ENCODE peak calls at places on chromosome 13, in eight cellular contexts. H is fibroblast of pulmonary artery, O is suprapubic skin, I is heart right ventricle, X is A673, L is cardiac fibroblast, N is lung, A is mucosa of descending colon. J is an unnamed sample.

GRCh38 chr13:73404581-73404980 is 345.8 kb downstream of the KLF5 start:
- DNase-seq in H (no peak), O (no peak), I (no peak), X (no peak), L (no peak), N (no peak), A (no peak), J (no peak)

GRCh38 chr13:37878496-37878895 is 8.9 kb upstream of the TRPC4 start:
- DNase-seq in H (peak; percentile 25), O (no peak), I (no peak), X (no peak), L (peak; percentile 39), N (no peak), A (no peak), J (no peak)

GRCh38 chr13:40562975-40563349 is 103.5 kb downstream of the FOXO1 start:
- DNase-seq in H (no peak), O (no peak), I (no peak), X (no peak), L (no peak), N (no peak), A (no peak), J (no peak)

GRCh38 chr13:31050486-31051400 is 111.0 kb downstream of the HSPH1 start:
- DNase-seq in H (no peak), O (peak; percentile 50), I (no peak), X (peak; percentile 22), L (peak; percentile 35), N (no peak), A (no peak), J (no peak)

GRCh38 chr13:97328222-97328790 is 105.7 kb upstream of the RAP2A start:
- DNase-seq in H (peak; percentile 79), O (no peak), I (no peak), X (no peak), L (peak; percentile 69), N (no peak), A (no peak), J (no peak)

GRCh38 chr13:40446365-40446764 is 220.1 kb downstream of the FOXO1 start:
- DNase-seq in H (peak; percentile 36), O (no peak), I (no peak), X (no peak), L (peak; percentile 61), N (no peak), A (no peak), J (peak; percentile 61)

GRCh38 chr13:113775451-113776145 is 16.6 kb downstream of the TMEM255B start:
- DNase-seq in H (no peak), O (no peak), I (no peak), X (no peak), L (no peak), N (no peak), A (no peak), J (no peak)

GRCh38 chr13:45446181-45446580 is 18.6 kb upstream of the COG3 start:
- DNase-seq in H (peak; percentile 26), O (no peak), I (no peak), X (no peak), L (peak; percentile 70), N (no peak), A (no peak), J (no peak)

GRCh38 chr13:96621634-96622033 is 372.6 kb downstream of the OXGR1 start:
- DNase-seq in H (no peak), O (no peak), I (no peak), X (no peak), L (no peak), N (no peak), A (no peak), J (no peak)

GRCh38 chr13:44576396-44577235 is 486 bp upstream of the TSC22D1 start:
- DNase-seq in H (peak; percentile 11), O (no peak), I (no peak), X (peak; percentile 25), L (no peak), N (no peak), A (no peak), J (no peak)

GRCh38 chr13:60679131-60679530 is 282.1 kb downstream of the TDRD3 start:
- DNase-seq in H (peak; percentile 16), O (no peak), I (no peak), X (no peak), L (peak; percentile 54), N (no peak), A (no peak), J (no peak)

GRCh38 chr13:106619688-106620555 is 52.0 kb upstream of the ARGLU1 start:
- DNase-seq in H (peak; percentile 78), O (no peak), I (peak; percentile 53), X (peak; percentile 78), L (peak; percentile 77), N (no peak), A (peak; percentile 38), J (no peak)

GRCh38 chr13:73337511-73337910 is 278.7 kb downstream of the KLF5 start:
- DNase-seq in H (no peak), O (no peak), I (no peak), X (no peak), L (peak; percentile 17), N (no peak), A (no peak), J (no peak)

GRCh38 chr13:24225930-24226329 is 65.4 kb downstream of the SPATA13 start:
- DNase-seq in H (no peak), O (no peak), I (no peak), X (no peak), L (no peak), N (no peak), A (no peak), J (no peak)

GRCh38 chr13:23876265-23876664 is 12.9 kb downstream of the MIPEP start:
- DNase-seq in H (peak; percentile 38), O (no peak), I (no peak), X (peak; percentile 27), L (peak; percentile 29), N (no peak), A (peak; percentile 42), J (no peak)

GRCh38 chr13:43441464-43441863 is 345.3 kb downstream of the ENOX1 start:
- DNase-seq in H (no peak), O (no peak), I (no peak), X (no peak), L (no peak), N (no peak), A (no peak), J (no peak)

GRCh38 chr13:91574756-91575155 is 176.3 kb downstream of the GPC5 start:
- DNase-seq in H (peak; percentile 13), O (no peak), I (no peak), X (peak; percentile 7), L (peak; percentile 1), N (no peak), A (no peak), J (no peak)

GRCh38 chr13:34065915-34066314 is 248.0 kb downstream of the RFC3 start:
- DNase-seq in H (no peak), O (no peak), I (no peak), X (no peak), L (no peak), N (no peak), A (no peak), J (no peak)

GRCh38 chr13:102487330-102487729 is 85.5 kb upstream of the FGF14 start:
- DNase-seq in H (no peak), O (no peak), I (no peak), X (peak; percentile 38), L (no peak), N (no peak), A (no peak), J (no peak)

GRCh38 chr13:44573790-44574465 is 2.2 kb downstream of the TSC22D1 start:
- DNase-seq in H (peak; percentile 62), O (no peak), I (no peak), X (peak; percentile 34), L (peak; percentile 35), N (no peak), A (peak; percentile 20), J (no peak)

GRCh38 chr13:43783820-43784219 is 3.0 kb downstream of the ENOX1 start:
- DNase-seq in H (peak; percentile 89), O (no peak), I (peak; percentile 12), X (peak; percentile 44), L (peak; percentile 89), N (no peak), A (no peak), J (no peak)

GRCh38 chr13:41917641-41918040 is 43.3 kb downstream of the VWA8 start:
- DNase-seq in H (peak; percentile 66), O (no peak), I (no peak), X (no peak), L (peak; percentile 74), N (no peak), A (no peak), J (no peak)

GRCh38 chr13:73429691-73430090 is 370.9 kb downstream of the KLF5 start:
- DNase-seq in H (peak; percentile 66), O (no peak), I (no peak), X (no peak), L (peak; percentile 79), N (no peak), A (no peak), J (no peak)

GRCh38 chr13:46495647-46496046 is 57.3 kb upstream of the LRCH1 start:
- DNase-seq in H (no peak), O (no peak), I (no peak), X (no peak), L (no peak), N (no peak), A (no peak), J (peak; percentile 51)
- H3K4me3 ChIP-seq in H (no peak overlapping the region), O (no peak overlapping the region), I (no peak overlapping the region), X (no peak overlapping the region), L (no peak overlapping the region), N (no peak overlapping the region), A (no peak overlapping the region), J (no peak overlapping the region)

GRCh38 chr13:64074989-64075474 is 2659.4 kb upstream of the PCDH20 start:
- DNase-seq in H (no peak), O (no peak), I (no peak), X (no peak), L (no peak), N (no peak), A (no peak), J (no peak)
- TF ChIP-seq CTCF in H (no peak), O (no peak), I (no peak), X (no peak), L (no peak), N (no peak), A (no peak), J (no peak)

DNA sequence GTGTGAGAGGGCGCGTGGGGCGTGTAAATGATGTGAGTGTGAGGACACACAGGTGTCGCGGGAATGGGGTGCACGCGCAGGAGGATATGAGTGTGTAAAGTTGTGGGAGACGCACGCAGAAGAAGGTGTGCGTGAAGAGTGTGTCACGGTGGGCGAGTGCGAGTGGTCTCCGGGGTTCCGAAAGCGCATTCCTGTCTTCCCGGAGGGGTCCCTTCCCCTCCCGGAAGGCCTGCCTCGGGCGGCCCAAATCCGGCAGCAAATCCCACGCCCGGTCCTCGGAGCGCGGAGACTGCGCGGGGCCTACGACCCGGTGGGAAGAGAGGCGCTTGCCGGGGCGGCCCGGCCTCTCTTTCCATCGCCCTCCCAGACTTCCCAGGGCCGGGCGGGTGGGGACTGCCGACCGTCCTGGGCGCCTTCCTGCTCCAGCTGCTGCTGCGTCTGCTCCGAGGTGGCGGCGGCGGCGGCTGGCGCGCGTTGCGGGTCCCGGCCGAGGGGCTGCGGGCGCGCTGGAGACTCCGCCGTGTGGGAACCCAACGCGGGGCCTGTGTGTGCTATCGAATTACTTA is 2.1 kb downstream of the ZIC5 start:
- DNase-seq in H (no peak), O (no peak), I (no peak), X (no peak), L (no peak), N (no peak), A (no peak), J (no peak)
- H3K4me3 ChIP-seq in H (no peak overlapping the region), O (peak overlapping the region; percentile 47), I (peak overlapping the region; percentile 13), X (peak overlapping the region; percentile 91), L (no peak overlapping the region), N (no peak overlapping the region), A (no peak overlapping the region), J (no peak overlapping the region)

GRCh38 chr13:50587839-50588373 is 255.6 kb downstream of the DLEU7 start:
- DNase-seq in H (no peak), O (no peak), I (no peak), X (no peak), L (no peak), N (no peak), A (no peak), J (no peak)
- TF ChIP-seq CTCF in H (no peak), O (no peak), I (no peak), X (no peak), L (no peak), N (no peak), A (no peak), J (no peak)

J was measured in LNCaP clone FGC.